ENCODE peak calls at places on chromosomes 6 and 20, in six cellular contexts. E is central memory CD4-positive, alpha-beta T cell; O is effector memory CD8-positive, alpha-beta T cell; I is activated naive CD8-positive, alpha-beta T cell treated with anti-CD3 and anti-CD28 coated beads for 36 hours; R is bronchial epithelial cell; Z is mammary epithelial cell. P is an unnamed sample.

GRCh38 chr6:129115491-129115890 is 232.6 kb downstream of the LAMA2 start:
- DNase-seq in E (no peak), O (no peak), I (no peak), R (no peak), Z (no peak), P (no peak)

GRCh38 chr20:3101737-3102574 is 17.4 kb upstream of the AVP start:
- DNase-seq in E (peak; percentile 30), O (peak; percentile 26), I (peak; percentile 77), R (no peak), Z (no peak), P (peak; percentile 60)

GRCh38 chr20:57137676-57138075 is 128.8 kb downstream of the BMP7 start:
- DNase-seq in E (no peak), O (no peak), I (no peak), R (no peak), Z (no peak), P (no peak)

GRCh38 chr6:157761331-157761921 is 61.6 kb upstream of the SNX9 start:
- DNase-seq in E (peak; percentile 73), O (peak; percentile 39), I (peak; percentile 72), R (peak; percentile 70), Z (peak; percentile 69), P (no peak)

GRCh38 chr20:51272392-51272791 is 249.5 kb upstream of the KCNG1 start:
- DNase-seq in E (no peak), O (no peak), I (no peak), R (no peak), Z (no peak), P (no peak)

GRCh38 chr20:48986899-48987298 is 59.2 kb upstream of the CSE1L start:
- DNase-seq in E (no peak), O (no peak), I (no peak), R (no peak), Z (no peak), P (no peak)

GRCh38 chr20:46195264-46196038 is 77.3 kb downstream of the CD40 start:
- DNase-seq in E (no peak), O (no peak), I (no peak), R (no peak), Z (no peak), P (no peak)

GRCh38 chr20:62761058-62761758 is 35.1 kb upstream of the MRGBP start:
- DNase-seq in E (no peak), O (no peak), I (no peak), R (no peak), Z (no peak), P (no peak)

GRCh38 chr6:31225735-31226134 is 46.2 kb downstream of the HLA-C start:
- DNase-seq in E (no peak), O (no peak), I (no peak), R (no peak), Z (no peak), P (no peak)

GRCh38 chr6:154399097-154399496 is 42.5 kb upstream of the IPCEF1 start:
- DNase-seq in E (no peak), O (no peak), I (no peak), R (peak; percentile 60), Z (peak; percentile 23), P (no peak)

GRCh38 chr20:48861444-48861843 is 33.6 kb upstream of the PREX1 start:
- DNase-seq in E (no peak), O (no peak), I (no peak), R (no peak), Z (no peak), P (no peak)

GRCh38 chr6:109349419-109349987 is 32.8 kb downstream of the CD164 start:
- DNase-seq in E (no peak), O (no peak), I (no peak), R (peak; percentile 95), Z (peak; percentile 30), P (no peak)

GRCh38 chr20:14470231-14470894 is 133.0 kb upstream of the FLRT3 start:
- DNase-seq in E (no peak), O (no peak), I (no peak), R (no peak), Z (no peak), P (no peak)

P was measured in naive thymus-derived CD8-positive, alpha-beta T cell.